ENCODE peak calls at places on chromosomes 12 and 14, in ten cellular contexts. U is HCT116; D is tibial artery; H is cardiac muscle cell; A is breast epithelium; J is GM23338; V is dorsolateral prefrontal cortex; E is CD8-positive, alpha-beta T cell; O is prostate gland; N is heart left ventricle. B is an unnamed sample. For H3K27me3, the result is how much of the 10 kb centered on the place peaks cover.

GRCh38 chr14:90483551-90483950 is 86.7 kb downstream of the CALM1 start:
- DNase-seq in U (no peak), D (peak), H (no peak), A (no peak), J (peak), V (no peak), E (peak), O (no peak), N (no peak), B (no peak)

GRCh38 chr12:50203691-50204090 is 36.5 kb upstream of the CERS5 start:
- DNase-seq in U (no peak), D (no peak), H (no peak), A (no peak), J (no peak), V (no peak), E (no peak), O (no peak), N (no peak), B (no peak)

GRCh38 chr12:14654842-14655241 is 41.6 kb downstream of the GUCY2C start:
- DNase-seq in U (no peak), D (no peak), H (no peak), A (no peak), J (no peak), V (no peak), E (no peak), O (no peak), N (no peak), B (no peak)

GRCh38 chr12:8508912-8509841 is 4.1 kb upstream of the CLEC4D start:
- DNase-seq in U (no peak), D (no peak), H (peak), A (no peak), J (peak), V (no peak), E (no peak), O (no peak), N (no peak), B (no peak)

GRCh38 chr14:93430319-93430801 is 379 bp upstream of the UNC79 start:
- DNase-seq in U (no peak), D (no peak), H (peak), A (no peak), J (peak), V (peak), E (no peak), O (no peak), N (peak), B (no peak)

GRCh38 chr14:69518341-69519101 is 34.0 kb downstream of the PLEKHD1 start:
- DNase-seq in U (no peak), D (no peak), H (no peak), A (no peak), J (no peak), V (no peak), E (no peak), O (no peak), N (no peak), B (peak)

GRCh38 chr14:61140872-61141271 is 140.3 kb downstream of the TMEM30B start:
- DNase-seq in U (peak), D (no peak), H (no peak), A (no peak), J (no peak), V (no peak), E (no peak), O (no peak), N (no peak), B (no peak)

GRCh38 chr12:120007272-120007671 is 18.2 kb downstream of the BICDL1 start:
- DNase-seq in U (no peak), D (no peak), H (no peak), A (no peak), J (no peak), V (no peak), E (peak), O (no peak), N (no peak), B (no peak)

GRCh38 chr12:13375583-13376413 is 179.3 kb downstream of the EMP1 start:
- DNase-seq in U (no peak), D (no peak), H (no peak), A (no peak), J (no peak), V (no peak), E (no peak), O (no peak), N (no peak), B (no peak)

GRCh38 chr14:89417469-89418225 is 614 bp upstream of the FOXN3 start:
- DNase-seq in U (peak), D (peak), H (peak), A (peak), J (peak), V (peak), E (peak), O (peak), N (peak), B (no peak)

GRCh38 chr12:110234197-110235154 is 46.6 kb upstream of the ATP2A2 start:
- DNase-seq in U (no peak), D (no peak), H (no peak), A (no peak), J (no peak), V (no peak), E (no peak), O (no peak), N (no peak), B (no peak)

GRCh38 chr12:32918890-32919791 is 22.6 kb upstream of the PKP2 start:
- DNase-seq in U (no peak), D (no peak), H (peak), A (no peak), J (peak), V (no peak), E (no peak), O (no peak), N (no peak), B (no peak)

GRCh38 chr12:102096855-102097254 is 23.1 kb downstream of the NUP37 start:
- DNase-seq in U (no peak), D (no peak), H (no peak), A (no peak), J (no peak), V (no peak), E (no peak), O (no peak), N (no peak), B (no peak)

GRCh38 chr14:95248422-95248821 is 71.3 kb downstream of the CLMN start:
- DNase-seq in U (no peak), D (peak), H (no peak), A (no peak), J (no peak), V (no peak), E (no peak), O (no peak), N (no peak), B (no peak)

GRCh38 chr14:96268426-96269358 is 12.7 kb downstream of the BDKRB1 start:
- DNase-seq in U (no peak), D (no peak), H (no peak), A (no peak), J (no peak), V (no peak), E (no peak), O (peak), N (no peak), B (peak)

GRCh38 chr12:48602192-48602989 is 32.5 kb upstream of the LALBA start:
- DNase-seq in U (no peak), D (no peak), H (no peak), A (no peak), J (no peak), V (no peak), E (no peak), O (no peak), N (no peak), B (no peak)

GRCh38 chr12:66405395-66405794 is 103.1 kb downstream of the HELB start:
- DNase-seq in U (no peak), D (no peak), H (no peak), A (no peak), J (no peak), V (no peak), E (no peak), O (no peak), N (no peak), B (peak)

GRCh38 chr14:75864352-75864751 is 117.4 kb downstream of the TGFB3 start:
- DNase-seq in U (no peak), D (no peak), H (no peak), A (no peak), J (no peak), V (no peak), E (no peak), O (no peak), N (no peak), B (no peak)

GRCh38 chr14:103770500-103770899 is 54.9 kb downstream of the ZFYVE21 start:
- DNase-seq in U (no peak), D (no peak), H (no peak), A (no peak), J (no peak), V (no peak), E (no peak), O (no peak), N (no peak), B (no peak)

GRCh38 chr14:29654910-29655590 is 272.6 kb downstream of the PRKD1 start:
- DNase-seq in U (no peak), D (no peak), H (no peak), A (no peak), J (no peak), V (no peak), E (no peak), O (no peak), N (no peak), B (no peak)

GRCh38 chr14:105172476-105172875 is 3.9 kb upstream of the JAG2 start:
- DNase-seq in U (no peak), D (no peak), H (no peak), A (no peak), J (no peak), V (no peak), E (no peak), O (no peak), N (no peak), B (no peak)

GRCh38 chr14:64841121-64841611 is 38.5 kb downstream of the SPTB start:
- DNase-seq in U (peak), D (no peak), H (peak), A (no peak), J (peak), V (no peak), E (no peak), O (no peak), N (no peak), B (peak)

GRCh38 chr14:65015391-65015790 is 28.7 kb downstream of the FNTB start:
- DNase-seq in U (no peak), D (no peak), H (no peak), A (no peak), J (no peak), V (peak), E (no peak), O (peak), N (no peak), B (no peak)

GRCh38 chr12:97639702-97640101 is 177.1 kb downstream of the RMST start:
- DNase-seq in U (no peak), D (no peak), H (no peak), A (no peak), J (peak), V (no peak), E (no peak), O (no peak), N (no peak), B (no peak)

GRCh38 chr12:103742349-103742784 is 98.7 kb downstream of the NT5DC3 start:
- DNase-seq in U (no peak), D (no peak), H (no peak), A (no peak), J (peak), V (no peak), E (no peak), O (peak), N (no peak), B (peak)

GRCh38 chr14:34328178-34328577 is 133.9 kb downstream of the SPTSSA start:
- DNase-seq in U (no peak), D (no peak), H (no peak), A (no peak), J (no peak), V (no peak), E (no peak), O (no peak), N (no peak), B (no peak)

GRCh38 chr14:65019944-65020566 is 33.4 kb downstream of the FNTB start:
- DNase-seq in U (peak), D (no peak), H (peak), A (no peak), J (peak), V (no peak), E (no peak), O (peak), N (no peak), B (no peak)

GRCh38 chr12:27382126-27382795 is 49.6 kb downstream of the BMAL2 start:
- DNase-seq in U (no peak), D (no peak), H (no peak), A (no peak), J (no peak), V (no peak), E (no peak), O (no peak), N (no peak), B (peak)

GRCh38 chr14:73465833-73466532 is 7.6 kb upstream of the NUMB start:
- DNase-seq in U (no peak), D (no peak), H (no peak), A (no peak), J (no peak), V (no peak), E (no peak), O (no peak), N (no peak), B (no peak)

GRCh38 chr12:96375841-96376249 is 24.4 kb downstream of the CDK17 start:
- DNase-seq in U (no peak), D (no peak), H (no peak), A (no peak), J (no peak), V (no peak), E (no peak), O (no peak), N (no peak), B (no peak)

GRCh38 chr14:96584907-96585671 is 82.9 kb downstream of the PAPOLA start:
- DNase-seq in U (no peak), D (no peak), H (no peak), A (no peak), J (no peak), V (no peak), E (no peak), O (no peak), N (no peak), B (no peak)

GRCh38 chr14:87896393-87897380 is 96.3 kb downstream of the GALC start:
- DNase-seq in U (peak), D (no peak), H (peak), A (no peak), J (peak), V (no peak), E (no peak), O (no peak), N (no peak), B (no peak)

GRCh38 chr12:77042834-77043233 is 22.5 kb downstream of the E2F7 start:
- DNase-seq in U (no peak), D (no peak), H (no peak), A (no peak), J (no peak), V (no peak), E (no peak), O (no peak), N (no peak), B (no peak)

GRCh38 chr12:128947199-128947598 is 93.9 kb downstream of the GLT1D1 start:
- DNase-seq in U (no peak), D (no peak), H (no peak), A (no peak), J (no peak), V (no peak), E (no peak), O (no peak), N (no peak), B (no peak)

GRCh38 chr12:131755305-131756113 is 44.6 kb downstream of the SFSWAP start:
- DNase-seq in U (peak), D (no peak), H (peak), A (peak), J (peak), V (peak), E (no peak), O (no peak), N (no peak), B (no peak)

GRCh38 chr14:39376671-39377403 is 55.4 kb downstream of the FBXO33 start:
- DNase-seq in U (peak), D (no peak), H (no peak), A (no peak), J (peak), V (no peak), E (no peak), O (no peak), N (no peak), B (no peak)

DNA sequence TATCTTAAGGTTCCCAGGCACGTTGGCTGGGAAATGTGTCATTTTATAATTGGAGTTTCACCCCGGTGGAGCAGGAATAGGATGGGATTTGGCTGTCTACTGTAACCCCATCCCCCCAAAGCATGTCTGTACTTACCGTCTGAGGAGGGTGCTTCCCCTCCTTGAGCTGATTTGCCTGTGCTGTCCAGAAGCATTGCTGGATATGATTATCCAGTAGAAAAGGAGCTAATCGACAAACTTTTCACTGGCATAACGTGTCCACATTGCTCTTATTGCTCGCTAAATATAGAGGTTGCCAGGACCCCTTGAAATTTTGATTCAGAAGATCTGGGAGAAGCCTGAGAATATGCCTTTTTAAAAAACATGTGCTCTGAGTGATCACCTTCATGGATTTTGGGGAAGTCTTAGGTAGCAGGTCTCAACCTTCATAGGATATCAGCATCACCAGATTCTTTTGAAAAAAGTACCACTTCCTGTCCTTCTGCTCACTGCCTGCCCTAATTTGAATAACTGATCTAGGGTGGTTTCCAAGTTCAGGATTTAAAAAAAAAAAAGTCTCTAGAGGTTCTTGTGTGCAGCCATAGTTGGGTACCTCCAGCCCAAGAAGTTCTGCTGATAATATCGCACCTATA is 80.4 kb upstream of the KCNA1 start:
- DNase-seq in U (no peak), D (no peak), H (no peak), A (no peak), J (no peak), V (no peak), E (no peak), O (no peak), N (no peak), B (no peak)
- H3K4me3 ChIP-seq in U (no peak), D (no peak), H (no peak), A (no peak), J (no peak), V (no peak), E (peak), O (no peak), N (no peak), B (no peak)

GRCh38 chr12:52615208-52615868 is 3.0 kb downstream of the KRT73 start:
- DNase-seq in U (no peak), D (no peak), H (no peak), A (no peak), J (no peak), V (no peak), E (no peak), O (no peak), N (no peak), B (no peak)
- H3K27me3 ChIP-seq in U (under half), D (under half), H (half or more), A (under half), J (under half), V (under half), E (under half), O (under half), N (under half), B (under half)

GRCh38 chr14:37939442-37940028 is 268.2 kb upstream of the SSTR1 start:
- DNase-seq in U (no peak), D (no peak), H (no peak), A (no peak), J (no peak), V (no peak), E (no peak), O (no peak), N (no peak), B (no peak)
- TF ChIP-seq CTCF in U (no peak), D (no peak), H (no peak), A (no peak), J (no peak), V (no peak), E (no peak), O (no peak), N (no peak), B (no peak)

DNA sequence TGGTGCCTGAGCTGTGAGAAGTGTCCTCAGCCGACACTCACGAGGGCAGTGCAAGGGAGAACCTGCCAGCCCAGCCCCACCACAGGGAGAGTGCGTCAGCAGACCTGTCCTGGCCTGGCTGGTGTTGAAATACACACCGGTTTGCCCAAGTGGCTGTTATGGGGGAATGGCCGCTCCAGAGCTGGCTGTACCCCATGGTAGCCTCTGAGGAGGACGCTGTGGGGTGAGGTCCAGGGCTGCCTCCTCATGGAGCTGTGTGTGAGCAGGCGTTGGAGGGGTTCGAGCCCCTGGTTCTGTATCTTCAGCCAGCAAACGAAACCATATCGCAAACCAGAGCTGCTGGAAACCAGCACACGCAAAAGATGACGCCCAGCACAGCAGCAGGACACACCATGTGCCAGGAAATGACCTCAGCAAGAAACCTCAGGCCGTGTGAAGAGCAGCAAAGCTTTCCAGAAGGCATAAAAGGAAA is 9.3 kb downstream of the ANKRD9 start:
- DNase-seq in U (no peak), D (peak), H (no peak), A (no peak), J (no peak), V (no peak), E (no peak), O (peak), N (peak), B (peak)
- H3K4me3 ChIP-seq in U (no peak), D (no peak), H (no peak), A (no peak), J (no peak), V (no peak), E (no peak), O (no peak), N (no peak), B (no peak)

DNA sequence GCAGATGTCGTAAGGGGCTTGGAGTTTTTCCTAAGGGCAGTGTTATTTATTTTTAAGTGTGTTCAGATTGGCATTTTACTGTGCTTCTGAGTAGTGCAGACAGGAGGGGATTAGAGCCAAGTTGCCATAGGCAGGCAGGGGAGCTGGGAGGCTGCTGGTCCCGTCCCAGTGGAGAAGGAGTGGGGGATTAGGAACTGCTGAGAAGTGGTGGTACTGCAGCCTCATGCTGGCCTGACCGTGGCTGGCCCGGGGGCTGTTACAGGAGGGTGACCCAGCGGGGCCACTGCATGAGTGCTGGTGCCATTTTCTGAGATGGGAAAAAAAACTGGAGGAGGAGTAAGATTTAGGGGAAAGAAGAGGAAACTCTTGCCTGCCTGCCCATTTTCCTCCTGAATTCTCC is 52.3 kb upstream of the DLK1 start:
- DNase-seq in U (no peak), D (no peak), H (no peak), A (no peak), J (no peak), V (no peak), E (no peak), O (no peak), N (no peak), B (no peak)
- H3K27me3 ChIP-seq in U (under half), D (under half), H (under half), A (under half), J (under half), V (under half), E (under half), O (under half), N (half or more), B (under half)

DNA sequence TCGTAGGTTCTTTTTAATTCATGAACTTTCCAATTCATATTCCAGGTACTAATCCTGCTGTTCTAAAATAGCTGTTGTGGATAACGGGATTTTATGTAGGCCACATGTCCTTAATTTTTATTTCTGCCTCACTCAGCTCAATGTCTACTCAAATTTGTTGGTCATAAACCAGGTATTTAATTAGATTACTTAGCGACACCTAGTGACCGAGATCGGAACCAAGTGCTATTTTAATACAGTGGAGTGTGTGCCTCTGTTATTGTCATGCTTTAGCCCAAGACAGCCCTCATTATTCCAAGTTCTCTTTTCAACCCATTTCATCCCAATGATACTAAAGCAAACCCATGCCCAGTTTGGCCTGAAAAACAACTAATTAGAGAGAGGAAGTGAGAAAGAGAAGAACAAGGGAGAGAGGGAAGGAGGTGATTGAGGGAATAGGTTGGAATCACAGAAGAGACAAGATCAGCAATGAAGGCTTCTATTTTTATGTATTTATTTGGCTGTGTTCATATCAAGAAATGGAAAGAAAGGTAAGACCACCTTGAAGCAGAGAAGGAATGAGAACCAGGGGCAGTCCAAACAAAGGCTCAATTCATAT is 45.9 kb upstream of the IFNG-AS1 start:
- DNase-seq in U (peak), D (no peak), H (peak), A (no peak), J (peak), V (no peak), E (peak), O (peak), N (no peak), B (peak)
- TF ChIP-seq CTCF in U (peak), D (peak), H (peak), A (peak), J (peak), V (peak), E (peak), O (peak), N (peak), B (peak)

B was measured in BJ.